ENCODE peak calls at places on chromosomes 12 and 14, in four cellular contexts. Q, J, S and H are unnamed samples.

GRCh38 chr12:31117203-31118011 is 43.7 kb downstream of the DDX11 start:
- DNase-seq in J (peak), Q (peak), S (peak), H (no peak)

GRCh38 chr12:131674373-131674772 is 36.5 kb upstream of the SFSWAP start:
- DNase-seq in S (no peak), J (no peak), Q (no peak), H (no peak)

GRCh38 chr14:91801358-91801757 is 66.0 kb downstream of the TC2N start:
- DNase-seq in S (no peak), J (no peak), Q (no peak), H (no peak)

GRCh38 chr14:100671906-100672305 is 54.8 kb upstream of the DLK1 start:
- DNase-seq in Q (no peak), J (no peak), S (no peak), H (no peak)

GRCh38 chr14:93731753-93732152 is 56.5 kb downstream of the PRIMA1 start:
- DNase-seq in Q (no peak), S (no peak), J (no peak), H (no peak)

GRCh38 chr12:14769462-14769836 is 33.8 kb downstream of the WBP11 start:
- DNase-seq in J (peak), S (no peak), Q (peak), H (no peak)

GRCh38 chr14:53748691-53749090 is 207.9 kb downstream of the BMP4 start:
- DNase-seq in J (no peak), S (no peak), Q (no peak), H (no peak)

GRCh38 chr12:65501093-65501621 is 222.7 kb downstream of the MSRB3 start:
- DNase-seq in J (no peak), Q (no peak), S (no peak), H (no peak)

GRCh38 chr12:123942277-123942653 is 30.4 kb downstream of the CCDC92 start:
- DNase-seq in J (no peak), Q (no peak), S (no peak), H (no peak)

GRCh38 chr12:114399664-114400211 is 6.2 kb downstream of the TBX5 start:
- DNase-seq in J (no peak), S (peak), Q (peak), H (no peak)

GRCh38 chr12:86600664-86601231 is 344.6 kb upstream of the MGAT4C start:
- DNase-seq in S (no peak), Q (no peak), J (no peak), H (no peak)

GRCh38 chr12:108204618-108205017 is 75.5 kb downstream of the WSCD2 start:
- DNase-seq in S (no peak), Q (no peak), J (no peak), H (no peak)

GRCh38 chr12:108204117-108204516 is 75.0 kb downstream of the WSCD2 start:
- DNase-seq in J (no peak), S (no peak), Q (no peak), H (no peak)

GRCh38 chr12:108199111-108199510 is 70.0 kb downstream of the WSCD2 start:
- DNase-seq in J (no peak), Q (no peak), S (no peak), H (no peak)

GRCh38 chr12:108198043-108198442 is 69.0 kb downstream of the WSCD2 start:
- DNase-seq in J (no peak), Q (no peak), S (no peak), H (no peak)

DNA sequence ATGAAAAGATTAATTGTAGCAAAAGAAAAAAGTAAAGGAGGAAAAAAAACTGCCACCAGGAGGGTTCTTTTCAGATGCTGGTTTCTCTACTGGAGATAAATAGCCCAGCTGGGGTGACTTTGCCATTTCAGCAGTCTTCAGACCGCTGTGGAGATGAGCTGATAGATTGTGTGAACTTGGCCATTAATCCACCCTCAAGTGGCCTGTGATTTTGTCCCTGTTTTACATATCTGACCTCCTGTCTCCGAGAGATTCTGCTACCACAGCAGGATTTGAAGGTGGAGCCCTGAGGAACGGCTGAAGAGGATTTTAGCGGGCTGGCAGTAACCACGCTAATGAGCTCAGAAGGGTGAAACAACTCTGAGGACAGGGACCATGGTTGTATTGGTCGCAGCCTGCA is 72.7 kb downstream of the WSCD2 start:
- DNase-seq in S (no peak), J (no peak), Q (no peak), H (no peak)
- TF ChIP-seq CTCF in S (no peak), J (no peak), Q (no peak), H (no peak)

DNA sequence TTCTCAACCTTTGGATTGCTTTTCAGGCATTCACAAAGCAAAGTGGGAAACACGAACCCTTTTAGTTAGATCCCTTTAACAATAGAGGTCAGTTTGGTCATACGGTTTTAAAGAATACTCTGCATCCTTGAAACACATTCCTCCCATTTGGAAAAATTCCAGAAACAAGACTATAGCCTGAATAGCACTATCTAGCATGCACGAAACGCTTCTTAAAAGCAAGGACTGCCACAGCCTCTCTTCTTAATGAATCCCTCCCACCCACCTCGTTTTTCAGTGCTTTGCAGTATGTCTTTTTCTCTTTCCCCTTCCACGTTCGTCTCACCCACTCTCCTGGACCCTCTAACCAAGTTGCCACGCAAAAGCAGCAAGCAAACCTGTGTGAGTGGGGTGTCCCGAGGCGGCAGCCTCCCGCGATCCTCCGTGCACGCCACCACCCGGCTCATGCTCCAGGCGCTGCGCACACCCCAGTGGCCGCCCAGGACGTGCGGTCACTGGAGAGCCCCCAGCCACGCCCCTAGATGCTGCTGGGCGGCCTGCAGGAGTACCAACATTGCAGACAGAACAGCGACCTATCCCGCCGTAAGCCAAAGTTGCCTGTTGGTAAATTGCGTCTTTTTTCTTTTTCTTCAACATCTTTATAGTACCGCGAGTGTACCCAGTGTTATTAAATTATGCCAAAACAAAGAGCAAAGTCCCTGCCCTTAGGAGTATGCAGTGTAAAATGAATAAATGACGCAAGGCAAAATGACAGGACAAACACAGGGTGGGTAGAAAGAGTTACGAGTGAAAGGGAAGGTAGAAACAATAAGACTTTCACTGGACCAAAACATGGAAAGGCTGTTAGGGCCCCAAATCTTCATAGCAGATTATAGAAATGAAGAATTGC is at the start of gene SLC38A4:
- DNase-seq in J (peak), Q (peak), S (peak), H (no peak)
- TF ChIP-seq CTCF in J (no peak), Q (no peak), S (no peak), H (no peak)

GRCh38 chr14:103729496-103730448 is 14.2 kb downstream of the ZFYVE21 start:
- DNase-seq in S (no peak), J (no peak), Q (no peak), H (no peak)

GRCh38 chr14:103727313-103728000 is 11.8 kb downstream of the ZFYVE21 start:
- DNase-seq in J (no peak), S (no peak), Q (no peak), H (no peak)

GRCh38 chr14:103728141-103728540 is 12.5 kb downstream of the ZFYVE21 start:
- DNase-seq in S (no peak), J (no peak), Q (no peak), H (no peak)

GRCh38 chr14:103730490-103731035 is 15.0 kb downstream of the ZFYVE21 start:
- DNase-seq in Q (no peak), J (no peak), S (no peak), H (no peak)

GRCh38 chr14:103728721-103729120 is 13.1 kb downstream of the ZFYVE21 start:
- DNase-seq in J (no peak), S (no peak), Q (no peak), H (no peak)
- TF ChIP-seq CTCF in J (no peak), S (no peak), Q (no peak), H (no peak)

DNA sequence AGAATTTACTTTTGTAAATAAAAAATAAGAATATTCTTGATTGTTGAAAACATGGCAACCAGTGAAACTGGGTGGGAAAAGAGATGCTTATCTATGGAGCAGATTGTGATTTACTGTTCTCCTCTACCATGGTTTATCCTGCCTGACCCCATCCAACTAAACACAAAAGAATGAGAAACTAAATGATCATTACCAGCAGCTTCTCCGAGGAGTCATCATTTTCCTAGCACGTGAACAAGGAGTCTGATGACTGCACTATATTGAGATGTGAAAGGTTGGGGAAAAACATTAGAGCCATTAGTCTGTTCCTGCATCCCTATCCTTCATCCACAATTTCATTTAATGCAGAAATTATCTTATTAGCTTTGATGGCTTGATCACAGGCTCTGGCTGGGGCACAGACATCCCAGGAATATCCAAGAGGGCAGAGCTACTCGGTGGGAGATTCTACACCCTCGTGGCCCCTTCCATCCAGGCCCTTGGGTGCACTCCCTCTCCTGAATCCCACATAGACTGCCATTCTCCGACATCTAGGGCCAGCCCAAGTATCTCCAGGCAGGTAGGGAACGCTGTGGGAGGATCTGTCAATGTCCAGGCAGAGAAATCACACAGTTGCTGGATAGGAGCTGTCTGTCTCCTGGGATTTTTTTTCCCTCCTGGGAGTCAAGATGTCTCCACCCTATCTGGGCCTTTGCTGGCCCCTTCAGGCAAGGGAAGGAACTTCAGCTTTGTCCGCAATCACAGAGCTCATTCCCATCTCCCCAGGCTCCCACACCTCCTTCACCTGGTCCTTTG is 43.3 kb upstream of the DHRS4 start:
- DNase-seq in S (no peak), Q (peak), J (peak), H (no peak)
- TF ChIP-seq CTCF in S (peak), Q (peak), J (peak), H (peak)

DNA sequence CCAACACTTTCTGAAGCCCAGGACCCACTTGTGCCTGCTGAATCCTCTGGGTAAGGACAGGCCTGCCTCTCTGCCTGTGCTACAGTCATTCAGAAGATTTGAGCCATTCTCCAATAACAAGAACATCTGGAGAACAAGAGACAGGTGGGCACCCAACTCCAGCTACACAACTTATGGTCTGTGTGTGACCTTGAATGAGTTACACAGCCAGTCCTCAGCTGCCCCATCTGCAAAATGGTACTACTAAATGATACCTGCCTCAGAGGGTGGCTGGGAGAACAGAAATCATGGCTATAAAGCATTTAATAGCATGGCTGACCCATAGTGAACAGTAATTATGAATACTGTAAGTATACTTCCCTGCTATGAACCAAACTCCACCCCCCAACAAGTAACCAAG is 4.2 kb downstream of the CKAP4 start:
- DNase-seq in J (no peak), Q (no peak), S (no peak), H (no peak)
- TF ChIP-seq CTCF in J (no peak), Q (no peak), S (no peak), H (no peak)

GRCh38 chr14:102095871-102096568 is 9.2 kb upstream of the HSP90AA1 start:
- DNase-seq in S (peak), Q (no peak), J (no peak), H (no peak)
- TF ChIP-seq CTCF in S (no peak), Q (no peak), J (no peak), H (no peak)

GRCh38 chr12:5718073-5718472 is 227.0 kb downstream of the ANO2 start:
- DNase-seq in J (no peak), Q (no peak), S (no peak), H (no peak)

GRCh38 chr12:5718680-5719079 is 226.4 kb downstream of the ANO2 start:
- DNase-seq in Q (no peak), S (no peak), J (no peak), H (no peak)

GRCh38 chr12:5720405-5721045 is 224.5 kb downstream of the ANO2 start:
- DNase-seq in J (no peak), Q (no peak), S (peak), H (no peak)

GRCh38 chr12:5723071-5723470 is 222.0 kb downstream of the ANO2 start:
- DNase-seq in S (no peak), Q (no peak), J (no peak), H (no peak)

DNA sequence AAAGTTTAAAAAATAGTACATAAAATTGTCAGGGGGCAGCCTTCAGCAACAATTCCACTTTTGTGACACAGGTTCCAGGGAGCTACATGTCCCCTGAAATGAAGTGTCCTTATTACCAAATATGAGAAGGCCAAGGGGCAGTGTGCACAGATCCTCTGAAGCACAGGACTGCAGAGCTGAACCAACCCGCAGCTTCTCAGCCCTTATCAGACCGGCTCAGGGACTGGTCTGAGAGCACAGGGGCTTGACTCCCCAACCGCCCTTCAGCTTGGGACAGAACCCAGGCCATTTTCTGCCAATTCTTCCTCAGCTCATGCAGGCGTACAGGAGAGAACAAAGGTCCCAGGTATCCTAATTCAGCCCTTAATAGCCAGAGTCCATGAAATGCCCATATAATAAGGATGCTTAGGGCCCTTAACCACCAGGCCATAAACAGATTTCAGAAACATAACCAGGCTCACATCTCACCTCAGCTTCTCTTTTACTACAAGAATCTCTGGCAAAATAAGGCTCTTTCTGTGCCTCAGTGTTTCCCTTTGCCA is 221.3 kb downstream of the ANO2 start:
- DNase-seq in Q (no peak), S (no peak), J (no peak), H (no peak)
- TF ChIP-seq CTCF in Q (no peak), S (no peak), J (no peak), H (no peak)

DNA sequence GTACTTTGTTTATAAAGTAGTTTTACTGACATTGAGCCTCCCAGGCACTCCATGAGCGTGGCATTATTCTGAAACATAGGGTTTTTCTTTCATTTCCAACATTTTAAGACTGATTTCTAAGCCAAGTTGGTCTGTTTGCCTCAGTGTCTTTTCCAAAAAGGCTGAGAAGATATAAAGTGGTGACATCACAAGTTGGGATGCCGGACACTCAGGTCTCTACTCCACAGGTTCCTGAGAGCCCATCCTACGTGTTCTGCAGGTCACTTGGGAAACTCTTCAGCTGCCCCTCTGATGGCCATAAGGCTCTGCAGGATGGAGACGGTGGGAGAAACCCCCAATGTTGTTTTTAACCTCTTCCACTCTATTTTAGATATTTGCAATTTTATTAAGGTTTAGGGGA is 6.0 kb downstream of the RFX4 start:
- DNase-seq in J (no peak), S (no peak), Q (no peak), H (no peak)
- TF ChIP-seq CTCF in J (no peak), S (no peak), Q (no peak), H (no peak)

GRCh38 chr12:116609715-116610114 is 50.5 kb downstream of the MAP1LC3B2 start:
- DNase-seq in J (peak), Q (peak), S (no peak), H (no peak)
- TF ChIP-seq CTCF in J (no peak), Q (peak), S (no peak), H (peak)